ENCODE peak calls at places on chromosome 7, in five cellular contexts. C, F, I, K and P are unnamed samples. For H3K36me3, the result is how much of the 10 kb centered on the place peaks cover.

GRCh38 chr7:93704241-93704640 is 129.7 kb upstream of the CALCR start:
- DNase-seq in C (no peak), F (no peak), I (no peak), K (no peak), P (no peak)

GRCh38 chr7:673681-674453 is 52.6 kb upstream of the DNAAF5 start:
- DNase-seq in C (no peak), F (no peak), I (no peak), K (no peak), P (no peak)

GRCh38 chr7:91082854-91083495 is 181.3 kb upstream of the FZD1 start:
- DNase-seq in C (peak), F (no peak), I (no peak), K (no peak), P (no peak)

GRCh38 chr7:44311561-44312495 is 13.6 kb downstream of the CAMK2B start:
- DNase-seq in C (no peak), F (no peak), I (no peak), K (no peak), P (no peak)

GRCh38 chr7:155282671-155283070 is 15.0 kb upstream of the INSIG1 start:
- DNase-seq in C (no peak), F (no peak), I (no peak), K (no peak), P (peak)

GRCh38 chr7:112092306-112093090 is 113.7 kb downstream of the DOCK4 start:
- DNase-seq in C (no peak), F (no peak), I (no peak), K (no peak), P (no peak)

GRCh38 chr7:105829681-105830322 is 46.6 kb downstream of the ATXN7L1 start:
- DNase-seq in C (no peak), F (no peak), I (no peak), K (no peak), P (no peak)

GRCh38 chr7:99011341-99011705 is 132.6 kb downstream of the SMURF1 start:
- DNase-seq in C (no peak), F (no peak), I (no peak), K (no peak), P (no peak)

GRCh38 chr7:90337106-90337505 is 9.4 kb upstream of the GTPBP10 start:
- DNase-seq in C (no peak), F (no peak), I (no peak), K (no peak), P (no peak)

GRCh38 chr7:50607524-50608125 is 42.4 kb upstream of the DDC start:
- DNase-seq in C (no peak), F (no peak), I (no peak), K (no peak), P (no peak)

GRCh38 chr7:44077681-44078091 is 4.6 kb downstream of the POLM start:
- DNase-seq in C (no peak), F (no peak), I (no peak), K (no peak), P (no peak)

GRCh38 chr7:134293029-134293740 is 23.5 kb downstream of the SLC35B4 start:
- DNase-seq in C (peak), F (no peak), I (no peak), K (no peak), P (peak)
- H3K27ac ChIP-seq in C (peak), F (no peak), I (no peak), K (no peak), P (no peak)

GRCh38 chr7:2721842-2722241 is 33.8 kb downstream of the AMZ1 start:
- DNase-seq in C (no peak), F (no peak), I (no peak), K (no peak), P (peak)

GRCh38 chr7:2718703-2718965 is 30.6 kb downstream of the AMZ1 start:
- DNase-seq in C (no peak), F (no peak), I (no peak), K (no peak), P (no peak)

GRCh38 chr7:2717905-2718702 is 30.1 kb downstream of the AMZ1 start:
- DNase-seq in C (no peak), F (no peak), I (no peak), K (no peak), P (no peak)

GRCh38 chr7:2719007-2719406 is 31.0 kb downstream of the AMZ1 start:
- DNase-seq in C (peak), F (peak), I (no peak), K (no peak), P (no peak)

GRCh38 chr7:2720024-2720423 is 32.0 kb downstream of the AMZ1 start:
- DNase-seq in C (no peak), F (no peak), I (no peak), K (no peak), P (no peak)
- H3K36me3 ChIP-seq in C (under half), F (under half), I (under half), K (under half), P (under half)

GRCh38 chr7:128862571-128863432 is at the start of gene ATP6V1F:
- DNase-seq in C (peak), F (peak), I (peak), K (peak), P (peak)

GRCh38 chr7:128861957-128862570 is 592 bp upstream of the ATP6V1F start:
- DNase-seq in C (no peak), F (no peak), I (no peak), K (no peak), P (no peak)

GRCh38 chr7:128858380-128859231 is 4.0 kb upstream of the ATP6V1F start:
- DNase-seq in C (no peak), F (no peak), I (no peak), K (peak), P (no peak)

GRCh38 chr7:128860158-128861073 is 2.2 kb upstream of the ATP6V1F start:
- DNase-seq in C (peak), F (no peak), I (no peak), K (peak), P (no peak)

DNA sequence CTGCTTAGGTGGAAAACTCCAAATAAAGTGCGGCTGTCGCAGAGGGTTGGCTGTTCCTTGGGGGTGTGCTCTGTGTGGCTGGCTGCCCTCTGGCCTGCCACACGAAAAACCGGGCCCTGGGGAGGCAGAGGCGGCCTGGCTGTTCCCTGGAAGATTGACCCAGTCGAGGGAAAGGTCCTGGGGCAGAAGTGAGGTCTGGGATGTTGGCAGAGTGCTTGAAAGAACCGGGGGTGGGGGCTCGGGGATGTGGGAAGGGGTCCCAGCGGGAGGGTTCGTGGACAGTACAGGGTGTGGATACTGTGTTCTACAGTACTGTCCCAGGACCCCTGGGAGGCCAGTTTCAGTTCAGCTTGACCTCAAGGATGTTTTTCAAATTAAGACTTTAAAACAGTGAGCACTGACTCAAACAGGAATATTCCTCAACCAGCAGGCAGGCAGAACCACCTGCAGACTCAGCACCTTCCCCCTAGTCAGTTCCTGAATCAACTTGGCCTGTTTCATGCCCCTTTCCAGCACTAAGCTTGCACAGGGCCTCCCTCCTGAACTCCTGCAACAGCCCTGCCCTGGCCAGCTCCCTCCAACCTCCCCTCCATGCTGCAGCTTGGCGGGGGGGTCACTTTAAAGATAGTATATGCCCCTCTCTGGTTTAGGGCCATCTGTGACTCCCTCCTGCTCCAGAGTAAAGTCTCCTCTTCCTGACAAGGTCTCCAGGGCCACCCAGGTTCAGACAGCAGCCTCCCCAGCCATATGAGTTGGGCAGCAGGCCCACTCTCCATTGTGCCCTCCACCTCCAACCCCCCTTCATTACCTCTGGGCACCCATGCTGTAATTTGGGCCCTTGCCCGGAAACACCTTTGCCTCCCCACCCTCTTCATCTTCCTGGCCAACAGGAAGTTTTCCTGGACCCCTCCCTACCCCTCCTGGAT is 3.2 kb upstream of the ATP6V1F start:
- DNase-seq in C (peak), F (no peak), I (no peak), K (peak), P (no peak)
- H3K27ac ChIP-seq in C (no peak), F (no peak), I (no peak), K (peak), P (no peak)

DNA sequence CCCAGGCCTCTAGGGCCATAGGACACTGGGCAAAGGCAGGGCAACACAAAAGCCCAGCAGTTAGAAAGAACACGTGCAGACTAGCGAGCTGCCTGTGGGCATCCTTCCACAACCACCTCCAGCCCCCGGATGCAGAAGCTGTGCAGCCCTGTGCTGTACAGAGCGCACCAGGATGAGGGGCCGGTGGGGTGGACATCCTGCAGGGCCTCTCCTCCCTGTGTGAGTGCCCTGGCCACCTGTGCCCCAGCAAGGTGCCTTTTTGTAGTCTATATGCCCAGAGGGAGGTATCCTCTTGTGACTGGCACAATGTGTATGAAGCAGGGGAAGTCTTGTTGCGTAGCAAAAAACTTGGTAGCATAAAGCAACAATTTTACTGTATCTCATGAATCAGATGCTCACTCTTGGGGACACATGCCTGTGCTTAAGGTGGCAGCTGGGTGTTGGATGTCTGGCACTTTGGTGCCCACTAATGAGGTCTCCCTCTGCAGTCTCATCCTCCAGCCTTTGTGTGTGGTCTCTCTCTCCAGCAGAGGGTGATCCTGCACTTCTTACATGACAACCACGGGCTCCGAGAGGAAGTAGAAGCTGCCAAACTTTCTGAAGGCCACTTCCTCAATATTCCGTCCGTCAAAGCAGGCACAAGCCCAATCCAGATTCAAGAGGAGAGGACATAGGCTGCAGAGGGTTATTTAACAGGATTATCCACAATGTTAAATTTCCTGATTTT is 8.7 kb downstream of the NCAPG2 start:
- DNase-seq in C (no peak), F (no peak), I (no peak), K (peak), P (peak)
- H3K36me3 ChIP-seq in C (half or more), F (under half), I (under half), K (under half), P (under half)

GRCh38 chr7:30200591-30200990 is 65.8 kb downstream of the MTURN start:
- DNase-seq in C (no peak), F (no peak), I (no peak), K (no peak), P (no peak)
- H3K27ac ChIP-seq in C (no peak), F (no peak), I (no peak), K (no peak), P (no peak)